ENCODE peak calls at places on chromosomes 4 and X, in five cellular contexts. One of them, this sample, is unnamed.

GRCh38 chr4:139666735-139667266 is 1.2 kb downstream of the MGST2 start:
- DNase-seq in RWPE2: no peak
- DNase-seq in fibroblast of the aortic adventitia: peak; percentile 52
- DNase-seq in breast epithelium: peak; percentile 55
- DNase-seq in AG04450: no peak
- DNase-seq in this sample: peak; percentile 72

GRCh38 chr4:76987153-76987562 is 37.6 kb downstream of the SEPTIN11 start:
- DNase-seq in RWPE2: no peak
- DNase-seq in AG04450: peak; percentile 96
- DNase-seq in fibroblast of the aortic adventitia: peak; percentile 99
- DNase-seq in breast epithelium: no peak
- DNase-seq in this sample: peak; percentile 95

GRCh38 chr4:2596153-2596552 is 59.7 kb downstream of the FAM193A start:
- DNase-seq in RWPE2: no peak
- DNase-seq in fibroblast of the aortic adventitia: no peak
- DNase-seq in breast epithelium: no peak
- DNase-seq in AG04450: no peak
- DNase-seq in this sample: no peak

GRCh38 chr4:152352645-152353116 is 183.2 kb downstream of the FBXW7 start:
- DNase-seq in breast epithelium: peak; percentile 48
- DNase-seq in fibroblast of the aortic adventitia: peak; percentile 98
- DNase-seq in RWPE2: peak; percentile 59
- DNase-seq in AG04450: peak; percentile 87
- DNase-seq in this sample: peak; percentile 98

GRCh38 chrX:103535206-103535605 is 15.9 kb upstream of the RAB40A start:
- DNase-seq in AG04450: no peak
- DNase-seq in RWPE2: no peak
- DNase-seq in breast epithelium: no peak
- DNase-seq in fibroblast of the aortic adventitia: no peak
- DNase-seq in this sample: no peak

GRCh38 chrX:44157858-44158257 is 184.7 kb upstream of the NDP start:
- DNase-seq in breast epithelium: no peak
- DNase-seq in fibroblast of the aortic adventitia: peak; percentile 73
- DNase-seq in RWPE2: no peak
- DNase-seq in AG04450: no peak
- DNase-seq in this sample: no peak

GRCh38 chr4:147286846-147287587 is 193.9 kb upstream of the EDNRA start:
- DNase-seq in breast epithelium: no peak
- DNase-seq in RWPE2: no peak
- DNase-seq in AG04450: peak; percentile 15
- DNase-seq in fibroblast of the aortic adventitia: no peak
- DNase-seq in this sample: no peak

GRCh38 chr4:104395219-104395618 is 99.5 kb downstream of the CXXC4 start:
- DNase-seq in breast epithelium: no peak
- DNase-seq in fibroblast of the aortic adventitia: no peak
- DNase-seq in RWPE2: no peak
- DNase-seq in AG04450: no peak
- DNase-seq in this sample: no peak

GRCh38 chrX:103585421-103586313 is at the start of gene TCEAL4:
- DNase-seq in RWPE2: no peak
- DNase-seq in AG04450: no peak
- DNase-seq in breast epithelium: peak; percentile 53
- DNase-seq in fibroblast of the aortic adventitia: peak; percentile 21
- DNase-seq in this sample: peak; percentile 48

GRCh38 chrX:111375747-111376146 is 36.2 kb downstream of the DCX start:
- DNase-seq in RWPE2: no peak
- DNase-seq in fibroblast of the aortic adventitia: peak; percentile 1
- DNase-seq in AG04450: no peak
- DNase-seq in breast epithelium: no peak
- DNase-seq in this sample: peak; percentile 3

GRCh38 chrX:131762802-131763234 is 218.9 kb downstream of the OR13H1 start:
- DNase-seq in breast epithelium: peak; percentile 61
- DNase-seq in AG04450: no peak
- DNase-seq in fibroblast of the aortic adventitia: peak; percentile 92
- DNase-seq in RWPE2: no peak
- DNase-seq in this sample: no peak

GRCh38 chr4:13347517-13348125 is 136.5 kb downstream of the RAB28 start:
- DNase-seq in fibroblast of the aortic adventitia: no peak
- DNase-seq in AG04450: peak; percentile 45
- DNase-seq in RWPE2: no peak
- DNase-seq in breast epithelium: no peak
- DNase-seq in this sample: no peak

GRCh38 chrX:98380556-98380955 is 1496.8 kb downstream of the RPA4 start:
- DNase-seq in breast epithelium: no peak
- DNase-seq in AG04450: no peak
- DNase-seq in RWPE2: no peak
- DNase-seq in fibroblast of the aortic adventitia: no peak
- DNase-seq in this sample: no peak

GRCh38 chr4:29549308-29549707 is 1170.9 kb upstream of the PCDH7 start:
- DNase-seq in breast epithelium: no peak
- DNase-seq in AG04450: no peak
- DNase-seq in fibroblast of the aortic adventitia: peak; percentile 1
- DNase-seq in RWPE2: no peak
- DNase-seq in this sample: peak; percentile 31

GRCh38 chrX:142884853-142885252 is 140.9 kb upstream of the SPANXN4 start:
- DNase-seq in fibroblast of the aortic adventitia: no peak
- DNase-seq in breast epithelium: no peak
- DNase-seq in AG04450: no peak
- DNase-seq in RWPE2: no peak
- DNase-seq in this sample: no peak

GRCh38 chrX:74923942-74924448 is 1.3 kb downstream of the NEXMIF start:
- DNase-seq in fibroblast of the aortic adventitia: no peak
- DNase-seq in AG04450: no peak
- DNase-seq in breast epithelium: no peak
- DNase-seq in RWPE2: peak; percentile 13
- DNase-seq in this sample: peak; percentile 4

GRCh38 chr4:39407584-39407885 is 805 bp downstream of the KLB start:
- DNase-seq in fibroblast of the aortic adventitia: no peak
- DNase-seq in AG04450: no peak
- DNase-seq in RWPE2: no peak
- DNase-seq in breast epithelium: no peak
- DNase-seq in this sample: no peak

GRCh38 chr4:141686146-141686775 is 49.9 kb downstream of the IL15 start:
- DNase-seq in RWPE2: no peak
- DNase-seq in fibroblast of the aortic adventitia: peak; percentile 65
- DNase-seq in AG04450: no peak
- DNase-seq in breast epithelium: no peak
- DNase-seq in this sample: peak; percentile 85

GRCh38 chrX:120755066-120755846 is 120.4 kb downstream of the CT47B1 start:
- DNase-seq in breast epithelium: no peak
- DNase-seq in fibroblast of the aortic adventitia: no peak
- DNase-seq in AG04450: no peak
- DNase-seq in RWPE2: no peak
- DNase-seq in this sample: no peak

GRCh38 chr4:20431422-20432014 is 179.8 kb downstream of the SLIT2 start:
- DNase-seq in RWPE2: no peak
- DNase-seq in AG04450: no peak
- DNase-seq in breast epithelium: no peak
- DNase-seq in fibroblast of the aortic adventitia: peak; percentile 74
- DNase-seq in this sample: peak; percentile 67
- H3K4me3 ChIP-seq in RWPE2: no peak overlapping the region
- H3K4me3 ChIP-seq in AG04450: no peak overlapping the region
- H3K4me3 ChIP-seq in breast epithelium: peak overlapping the region; percentile 44
- H3K4me3 ChIP-seq in fibroblast of the aortic adventitia: peak overlapping the region; percentile 49
- H3K4me3 ChIP-seq in this sample: peak overlapping the region; percentile 19

DNA sequence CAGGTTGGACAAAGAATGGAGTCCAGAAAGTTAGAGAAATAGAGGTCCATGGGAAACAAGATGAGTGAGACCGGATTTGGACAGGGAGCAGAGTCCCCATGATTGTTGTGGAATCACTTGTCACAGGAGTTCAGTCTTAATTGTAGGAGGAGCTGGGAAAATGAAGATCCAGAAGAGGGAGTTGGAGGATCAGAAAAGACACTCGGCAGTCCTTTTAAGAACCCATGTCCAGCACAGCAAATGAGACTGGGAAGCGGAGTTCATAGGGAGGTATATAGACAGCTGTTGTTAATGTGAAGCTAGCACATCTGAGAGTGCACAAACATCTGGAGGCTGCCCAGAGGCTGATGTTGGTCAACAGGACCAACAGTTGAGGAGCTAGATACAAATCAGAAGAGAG is 111.4 kb upstream of the RXFP1 start:
- DNase-seq in fibroblast of the aortic adventitia: peak; percentile 47
- DNase-seq in RWPE2: no peak
- DNase-seq in breast epithelium: no peak
- DNase-seq in AG04450: no peak
- DNase-seq in this sample: peak; percentile 37
- TF ChIP-seq CTCF in fibroblast of the aortic adventitia: peak; percentile 21
- TF ChIP-seq CTCF in RWPE2: peak; percentile 28
- TF ChIP-seq CTCF in breast epithelium: no peak
- TF ChIP-seq CTCF in AG04450: no peak
- TF ChIP-seq CTCF in this sample: no peak

DNA sequence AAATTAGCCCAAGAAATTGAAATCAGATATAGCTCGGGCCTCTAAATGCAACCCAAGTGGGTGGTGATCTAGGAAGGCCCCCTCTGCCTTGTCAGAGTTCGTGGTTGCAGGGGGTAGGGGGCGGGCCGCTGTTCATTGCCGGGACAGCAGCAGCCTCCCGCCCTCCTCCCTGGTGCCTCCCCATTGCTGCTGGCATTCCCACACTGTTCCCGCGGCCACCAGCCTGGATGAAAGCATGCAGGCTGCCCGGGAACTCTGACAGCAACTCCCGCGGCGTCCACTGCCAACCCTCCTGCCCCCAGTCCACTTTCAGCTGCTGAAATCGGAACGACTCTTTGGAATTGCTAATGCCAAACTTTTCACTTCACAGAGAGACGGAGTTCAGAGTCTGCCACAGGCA is 122.0 kb downstream of the BEND2 start:
- DNase-seq in RWPE2: no peak
- DNase-seq in AG04450: no peak
- DNase-seq in fibroblast of the aortic adventitia: no peak
- DNase-seq in breast epithelium: no peak
- DNase-seq in this sample: no peak
- H3K4me3 ChIP-seq in RWPE2: no peak overlapping the region
- H3K4me3 ChIP-seq in AG04450: no peak overlapping the region
- H3K4me3 ChIP-seq in fibroblast of the aortic adventitia: no peak overlapping the region
- H3K4me3 ChIP-seq in breast epithelium: peak overlapping the region; percentile 11
- H3K4me3 ChIP-seq in this sample: no peak overlapping the region

DNA sequence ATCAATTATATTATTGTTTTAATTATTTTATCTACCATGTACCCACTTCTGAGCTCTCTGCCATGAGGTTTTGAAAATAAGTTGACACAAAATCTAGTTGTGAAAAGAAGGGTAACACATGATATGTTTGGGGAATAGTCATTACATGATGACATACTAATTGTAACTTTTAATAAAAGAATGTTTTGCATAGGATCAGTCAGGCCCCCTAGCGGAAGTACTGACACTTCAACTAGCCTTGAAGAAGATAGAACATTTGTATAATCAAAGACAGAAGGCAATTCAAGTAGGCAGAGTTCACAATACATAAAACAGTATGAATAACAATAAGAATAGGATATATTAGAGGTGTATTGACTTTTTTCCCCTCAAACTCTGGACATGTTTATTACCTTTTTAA is 1191.0 kb upstream of the AGA start:
- DNase-seq in breast epithelium: no peak
- DNase-seq in RWPE2: no peak
- DNase-seq in fibroblast of the aortic adventitia: no peak
- DNase-seq in AG04450: no peak
- DNase-seq in this sample: no peak
- TF ChIP-seq CTCF in breast epithelium: no peak
- TF ChIP-seq CTCF in RWPE2: peak; percentile 15
- TF ChIP-seq CTCF in fibroblast of the aortic adventitia: no peak
- TF ChIP-seq CTCF in AG04450: no peak
- TF ChIP-seq CTCF in this sample: no peak

DNA sequence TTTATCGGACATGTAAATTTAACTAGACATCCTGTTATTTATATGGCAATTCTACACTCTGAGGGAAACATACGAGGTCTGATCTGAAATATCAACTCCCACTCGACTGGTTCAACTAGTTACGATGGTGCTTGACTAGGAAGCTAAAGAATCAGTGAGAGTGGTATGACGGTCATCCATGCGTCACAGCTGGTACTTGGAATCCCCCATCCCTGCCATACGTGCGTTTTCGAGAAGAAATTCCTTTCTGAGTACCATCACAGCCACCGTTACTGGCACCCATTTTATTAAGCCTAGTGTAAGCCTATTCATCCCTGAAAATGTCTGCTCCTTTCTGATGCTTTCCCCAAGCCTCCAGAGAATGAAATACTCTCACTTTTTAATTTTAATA is 695 bp upstream of the PIGA start:
- DNase-seq in breast epithelium: peak; percentile 22
- DNase-seq in fibroblast of the aortic adventitia: peak; percentile 70
- DNase-seq in AG04450: peak; percentile 11
- DNase-seq in RWPE2: no peak
- DNase-seq in this sample: peak; percentile 80
- H3K4me3 ChIP-seq in breast epithelium: peak overlapping the region; percentile 73
- H3K4me3 ChIP-seq in fibroblast of the aortic adventitia: peak overlapping the region; percentile 53
- H3K4me3 ChIP-seq in AG04450: peak overlapping the region; percentile 58
- H3K4me3 ChIP-seq in RWPE2: peak overlapping the region; percentile 94
- H3K4me3 ChIP-seq in this sample: peak overlapping the region; percentile 64

GRCh38 chr4:55437356-55437796 is 41.6 kb downstream of the TMEM165 start:
- DNase-seq in RWPE2: no peak
- DNase-seq in breast epithelium: no peak
- DNase-seq in AG04450: no peak
- DNase-seq in fibroblast of the aortic adventitia: no peak
- DNase-seq in this sample: peak; percentile 27

GRCh38 chr4:55438314-55438713 is 42.6 kb downstream of the TMEM165 start:
- DNase-seq in fibroblast of the aortic adventitia: no peak
- DNase-seq in breast epithelium: no peak
- DNase-seq in RWPE2: no peak
- DNase-seq in AG04450: no peak
- DNase-seq in this sample: no peak

GRCh38 chr4:55437823-55438222 is 42.1 kb downstream of the TMEM165 start:
- DNase-seq in fibroblast of the aortic adventitia: no peak
- DNase-seq in breast epithelium: no peak
- DNase-seq in RWPE2: no peak
- DNase-seq in AG04450: no peak
- DNase-seq in this sample: no peak

GRCh38 chr4:55431710-55432336 is 36.1 kb downstream of the TMEM165 start:
- DNase-seq in breast epithelium: no peak
- DNase-seq in fibroblast of the aortic adventitia: no peak
- DNase-seq in RWPE2: no peak
- DNase-seq in AG04450: no peak
- DNase-seq in this sample: no peak

DNA sequence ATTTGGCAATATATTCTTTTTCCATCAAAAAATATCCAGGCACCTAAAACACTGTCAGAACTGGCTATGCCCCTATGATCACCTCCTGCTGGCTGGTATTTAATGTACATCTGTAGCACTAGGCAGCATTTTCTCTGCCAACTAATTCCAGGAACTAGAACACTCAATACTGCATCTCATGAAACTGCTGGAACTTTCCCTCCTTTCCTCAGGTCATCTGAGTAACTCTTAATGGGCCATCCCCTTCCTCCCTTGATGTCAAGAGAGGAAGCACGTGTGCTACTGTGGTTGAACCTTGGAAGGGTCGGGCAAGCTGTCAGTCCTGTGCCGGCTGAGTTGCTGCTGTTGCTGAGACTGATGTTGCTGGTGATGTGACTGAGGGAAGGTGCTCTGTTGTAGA is 39.4 kb downstream of the TMEM165 start:
- DNase-seq in AG04450: no peak
- DNase-seq in breast epithelium: no peak
- DNase-seq in RWPE2: no peak
- DNase-seq in fibroblast of the aortic adventitia: peak; percentile 51
- DNase-seq in this sample: peak; percentile 59
- TF ChIP-seq CTCF in AG04450: peak; percentile 56
- TF ChIP-seq CTCF in breast epithelium: no peak
- TF ChIP-seq CTCF in RWPE2: peak; percentile 27
- TF ChIP-seq CTCF in fibroblast of the aortic adventitia: peak; percentile 24
- TF ChIP-seq CTCF in this sample: peak; percentile 45

This sample was measured in fibroblast of pulmonary artery.